ENCODE peak calls at places on chromosomes 3 and 15, in ten cellular contexts. W is thoracic aorta, Q is right lobe of liver, O is transverse colon, N is gastrocnemius medialis, V is keratinocyte, R is tibial artery, K is left ventricle myocardium inferior, L is colonic mucosa, B is tibial nerve. D is an unnamed sample. For H3K4me1, the result is how much of the 10 kb centered on the place peaks cover.

GRCh38 chr3:95901948-95902347 is 912.4 kb upstream of the EPHA6 start:
- DNase-seq in N (no peak), R (no peak), B (no peak), V (no peak), W (no peak), Q (no peak), L (no peak), O (no peak), K (no peak), D (no peak)

GRCh38 chr3:104396974-104397669 is 969.6 kb upstream of the ALCAM start:
- DNase-seq in K (no peak), O (no peak), V (no peak), Q (no peak), B (no peak), N (no peak), R (peak), L (no peak), W (no peak), D (no peak)

GRCh38 chr3:29183346-29184087 is 97.4 kb upstream of the RBMS3 start:
- DNase-seq in B (no peak), W (no peak), N (no peak), L (no peak), Q (no peak), K (no peak), O (no peak), V (no peak), R (no peak), D (no peak)

GRCh38 chr3:140636452-140637138 is 41.3 kb upstream of the TRIM42 start:
- DNase-seq in N (no peak), K (no peak), O (no peak), B (no peak), W (no peak), L (no peak), Q (no peak), V (no peak), R (no peak), D (no peak)

GRCh38 chr3:127773752-127774395 is 48.4 kb downstream of the MGLL start:
- DNase-seq in R (no peak), N (no peak), V (no peak), Q (no peak), L (no peak), O (no peak), W (no peak), B (no peak), K (no peak), D (no peak)

GRCh38 chr3:12070098-12070497 is 65.9 kb downstream of the SYN2 start:
- DNase-seq in V (no peak), O (no peak), K (no peak), R (no peak), Q (no peak), L (no peak), N (no peak), W (no peak), B (no peak), D (no peak)

GRCh38 chr15:87712211-87712610 is 544.3 kb downstream of the NTRK3 start:
- DNase-seq in N (no peak), R (no peak), K (no peak), Q (no peak), B (no peak), W (no peak), O (no peak), V (no peak), L (no peak), D (no peak)

GRCh38 chr15:35874260-35874905 is 328.4 kb upstream of the DPH6 start:
- DNase-seq in R (peak), K (no peak), W (no peak), O (no peak), Q (no peak), V (peak), B (no peak), L (no peak), N (peak), D (no peak)

GRCh38 chr3:186988806-186989205 is 58.5 kb downstream of the ST6GAL1 start:
- DNase-seq in O (no peak), B (no peak), N (no peak), Q (no peak), K (no peak), V (no peak), L (no peak), W (no peak), R (no peak), D (no peak)

GRCh38 chr15:88913017-88913849 is at the start of gene MFGE8:
- DNase-seq in B (peak), N (peak), R (peak), W (no peak), L (peak), V (peak), K (peak), O (peak), Q (peak), D (no peak)

GRCh38 chr3:22585504-22585903 is 617.6 kb upstream of the UBE2E2 start:
- DNase-seq in K (no peak), O (no peak), N (no peak), W (no peak), V (peak), Q (no peak), R (no peak), L (no peak), B (no peak), D (no peak)

GRCh38 chr15:101207867-101208288 is 44.0 kb downstream of the CHSY1 start:
- DNase-seq in K (no peak), N (peak), O (peak), R (peak), Q (no peak), B (no peak), W (no peak), V (no peak), L (no peak), D (no peak)

GRCh38 chr3:34351857-34352545 is 553.6 kb downstream of the PDCD6IP start:
- DNase-seq in Q (no peak), V (no peak), R (no peak), L (no peak), B (no peak), O (no peak), K (no peak), N (no peak), W (no peak), D (no peak)

GRCh38 chr3:188594137-188594536 is 440.2 kb downstream of the LPP start:
- DNase-seq in Q (no peak), W (no peak), N (no peak), B (no peak), O (no peak), R (no peak), K (no peak), V (peak), L (no peak), D (no peak)

GRCh38 chr15:79015416-79015815 is 70.6 kb upstream of the CTSH start:
- DNase-seq in K (no peak), N (no peak), O (no peak), L (no peak), W (no peak), V (no peak), R (no peak), Q (no peak), B (no peak), D (no peak)

GRCh38 chr15:62770752-62771151 is 271.8 kb upstream of the TPM1 start:
- DNase-seq in R (no peak), K (no peak), L (no peak), O (no peak), Q (no peak), B (no peak), V (peak), W (no peak), N (peak), D (no peak)
- TF ChIP-seq CTCF in R (no peak), K (no peak), L (no peak), O (no peak), Q (no peak), B (no peak), V (no peak), W (no peak), N (no peak), D (no peak)

GRCh38 chr15:41930867-41931222 is 37.0 kb upstream of the SPTBN5 start:
- DNase-seq in B (no peak), V (no peak), Q (no peak), K (no peak), W (no peak), R (no peak), N (no peak), O (no peak), L (no peak), D (no peak)
- H3K4me1 ChIP-seq in B (half or more), V (half or more), Q (under half), K (half or more), W (half or more), R (half or more), N (half or more), O (half or more), L (under half), D (under half)

GRCh38 chr15:99120050-99120777 is 15.3 kb downstream of the SYNM start:
- DNase-seq in V (no peak), Q (no peak), R (no peak), W (no peak), O (no peak), L (no peak), K (no peak), N (peak), B (no peak), D (no peak)

GRCh38 chr15:99118258-99118632 is 13.4 kb downstream of the SYNM start:
- DNase-seq in K (no peak), V (no peak), R (no peak), N (no peak), Q (no peak), L (no peak), B (no peak), O (no peak), W (no peak), D (no peak)

GRCh38 chr15:99117111-99117510 is 12.2 kb downstream of the SYNM start:
- DNase-seq in K (no peak), R (no peak), L (no peak), N (peak), V (no peak), W (no peak), O (no peak), Q (no peak), B (no peak), D (no peak)

GRCh38 chr15:99117563-99118257 is 12.8 kb downstream of the SYNM start:
- DNase-seq in L (no peak), O (no peak), B (no peak), W (no peak), V (no peak), K (no peak), Q (no peak), R (no peak), N (peak), D (no peak)

DNA sequence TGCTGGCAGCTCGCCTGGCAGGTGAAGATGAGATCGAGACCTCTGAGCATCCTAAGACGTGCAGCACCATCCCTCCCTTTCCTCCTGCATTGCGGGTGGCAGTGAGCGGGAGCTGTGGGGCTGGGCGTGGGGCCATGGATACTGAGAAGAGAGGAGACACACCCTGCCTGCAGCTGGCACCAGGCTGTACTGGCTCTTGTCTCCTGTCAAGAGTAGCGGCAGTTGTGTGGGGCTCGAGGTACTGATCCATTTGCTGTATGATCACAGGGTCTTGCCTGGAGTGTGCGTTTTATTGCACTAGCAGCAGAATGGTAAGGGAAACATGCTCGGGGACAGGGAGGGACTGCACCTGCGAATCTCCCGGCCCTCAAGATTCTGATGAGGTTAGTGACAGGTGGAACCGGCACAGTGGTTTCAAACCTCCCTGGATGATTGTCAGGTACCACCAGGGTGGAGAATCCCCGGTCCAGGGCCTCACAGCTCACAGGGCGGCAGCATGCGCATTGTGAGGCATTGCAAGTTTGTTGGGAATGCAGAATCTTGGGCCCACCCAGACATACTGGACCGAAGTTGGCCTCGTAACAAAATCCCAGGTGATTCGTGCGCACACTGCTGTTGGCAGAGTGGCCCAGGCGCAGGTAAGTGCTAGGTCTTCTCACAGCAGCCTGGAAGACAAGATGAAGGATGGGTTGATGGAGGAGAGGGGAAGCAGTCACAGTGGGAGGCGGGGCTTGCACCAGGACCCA is 14.1 kb downstream of the SYNM start:
- DNase-seq in L (no peak), K (peak), R (no peak), N (peak), O (no peak), W (no peak), Q (no peak), B (no peak), V (no peak), D (no peak)
- TF ChIP-seq CTCF in L (no peak), K (no peak), R (no peak), N (no peak), O (no peak), W (no peak), Q (no peak), B (no peak), V (no peak), D (no peak)

DNA sequence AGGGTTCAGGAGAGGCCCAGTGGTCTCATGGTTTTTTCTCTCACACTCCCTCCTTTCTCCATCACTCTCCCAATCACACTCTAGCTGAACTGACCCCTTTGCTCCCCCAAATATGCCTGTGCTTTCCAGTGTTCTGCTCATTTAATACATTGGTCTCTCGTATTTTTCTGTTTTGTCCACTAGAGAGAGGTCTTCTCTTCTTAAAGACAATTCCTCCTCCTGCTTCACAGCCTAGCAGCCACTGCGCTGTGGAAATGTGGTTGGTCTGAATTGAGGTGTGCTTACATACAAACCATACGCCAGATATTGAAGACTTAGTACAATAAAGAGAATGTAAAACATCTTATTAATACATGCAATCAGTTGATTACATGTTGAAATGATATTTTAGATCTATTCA is 60.6 kb upstream of the XCR1 start:
- DNase-seq in L (no peak), Q (no peak), K (no peak), N (no peak), R (peak), O (no peak), W (no peak), V (no peak), B (no peak), D (no peak)
- H3K4me1 ChIP-seq in L (under half), Q (under half), K (under half), N (under half), R (under half), O (under half), W (under half), V (under half), B (under half), D (under half)

D was measured in lung.